ENCODE peak calls at places on chromosomes 13 and 19, in eight cellular contexts. X is activated CD4-positive, alpha-beta T cell treated with anti-CD3 and anti-CD28 coated beads, Interleukin-2, amount 50 U/mL, for 48 hours; R is suprapubic skin; B is pancreas; L is heart right ventricle; K is activated T-helper 1 cell treated with Interleukin-2 at 50 U/mL for 16 hours; Q is NCI-H1105 treated with DMSO at 0.1 percent for 48 hours; V is transverse colon. U is an unnamed sample.

GRCh38 chr19:10290439-10290875 is 705 bp downstream of the ICAM5 start:
- DNase-seq in X (peak), R (peak), B (no peak), L (no peak), K (no peak), Q (no peak), V (peak), U (no peak)

GRCh38 chr13:48304132-48304876 is 753 bp downstream of the RB1 start:
- DNase-seq in X (peak), R (no peak), B (no peak), L (peak), K (no peak), Q (no peak), V (peak), U (peak)

GRCh38 chr13:34358811-34359513 is 541.0 kb downstream of the RFC3 start:
- DNase-seq in X (no peak), R (no peak), B (no peak), L (no peak), K (no peak), Q (no peak), V (no peak), U (no peak)

GRCh38 chr19:2168619-2169424 is 5.1 kb downstream of the DOT1L start:
- DNase-seq in X (peak), R (peak), B (peak), L (peak), K (no peak), Q (no peak), V (peak), U (peak)

GRCh38 chr19:7545904-7546303 is 10.4 kb downstream of the PNPLA6 start:
- DNase-seq in X (no peak), R (no peak), B (no peak), L (no peak), K (no peak), Q (no peak), V (no peak), U (no peak)

GRCh38 chr13:22589880-22590279 is 590.9 kb upstream of the SGCG start:
- DNase-seq in X (no peak), R (no peak), B (no peak), L (no peak), K (no peak), Q (no peak), V (no peak), U (no peak)

GRCh38 chr13:92727118-92727517 is 499.5 kb upstream of the GPC6 start:
- DNase-seq in X (no peak), R (no peak), B (no peak), L (no peak), K (no peak), Q (no peak), V (no peak), U (no peak)

GRCh38 chr19:51559240-51559639 is 11.8 kb upstream of the ZNF175 start:
- DNase-seq in X (no peak), R (no peak), B (no peak), L (no peak), K (no peak), Q (no peak), V (no peak), U (no peak)

GRCh38 chr13:26254583-26255102 is 714 bp downstream of the CDK8 start:
- DNase-seq in X (peak), R (peak), B (peak), L (peak), K (peak), Q (peak), V (peak), U (peak)

GRCh38 chr13:113746143-113746525 is 12.9 kb upstream of the TMEM255B start:
- DNase-seq in X (no peak), R (no peak), B (no peak), L (no peak), K (no peak), Q (no peak), V (peak), U (no peak)